ENCODE peak calls at places on chromosomes 2 and 18, in six cellular contexts. J, G, A, B, R and E are unnamed samples. For H3K27me3, the result is how much of the 10 kb centered on the place peaks cover.

GRCh38 chr2:204280239-204280638 is 265.0 kb upstream of the PARD3B start:
- DNase-seq in G (no peak), A (no peak), B (no peak), R (no peak), J (no peak), E (no peak)

GRCh38 chr18:77619523-77619922 is 369.9 kb downstream of the GALR1 start:
- DNase-seq in J (no peak), G (no peak), R (no peak), A (no peak), B (no peak), E (no peak)

GRCh38 chr18:46332956-46333355 is 228.8 kb downstream of the HAUS1 start:
- DNase-seq in B (no peak), G (no peak), A (no peak), J (no peak), R (no peak), E (no peak)

GRCh38 chr2:9630001-9630749 is 622 bp downstream of the YWHAQ start:
- DNase-seq in A (peak), R (peak), B (peak), G (peak), J (peak), E (peak)

GRCh38 chr2:31404302-31404701 is 10.2 kb downstream of the XDH start:
- DNase-seq in G (no peak), A (no peak), B (no peak), J (no peak), R (no peak), E (no peak)

GRCh38 chr2:234502919-234503285 is 6.0 kb upstream of the ARL4C start:
- DNase-seq in A (no peak), J (no peak), R (no peak), B (no peak), G (no peak), E (no peak)

GRCh38 chr2:64987963-64988419 is 1.2 kb upstream of the SLC1A4 start:
- DNase-seq in A (no peak), J (no peak), G (no peak), B (peak), R (no peak), E (no peak)

GRCh38 chr2:164039270-164039669 is 303.5 kb upstream of the FIGN start:
- DNase-seq in A (no peak), G (no peak), B (no peak), J (no peak), R (no peak), E (no peak)

GRCh38 chr2:48914477-48915077 is 159.1 kb upstream of the LHCGR start:
- DNase-seq in R (no peak), A (no peak), B (no peak), J (no peak), G (peak), E (no peak)

GRCh38 chr18:76875390-76876330 is 53.3 kb downstream of the ZNF236 start:
- DNase-seq in B (peak), J (peak), R (no peak), A (no peak), G (peak), E (peak)

GRCh38 chr2:27249891-27250651 is 12.8 kb downstream of the SLC30A3 start:
- DNase-seq in B (peak), J (peak), R (no peak), A (no peak), G (peak), E (peak)

GRCh38 chr2:134276381-134277172 is 22.7 kb downstream of the MGAT5 start:
- DNase-seq in J (no peak), B (peak), A (no peak), R (no peak), G (no peak), E (no peak)
- H3K27me3 ChIP-seq in J (under half), B (under half), A (under half), R (under half), G (under half), E (under half)

GRCh38 chr2:178419123-178419522 is 31.9 kb downstream of the PRKRA start:
- DNase-seq in G (no peak), R (no peak), B (peak), A (no peak), J (no peak), E (no peak)
- TF ChIP-seq CTCF in G (no peak), R (no peak), B (peak), A (no peak), J (peak), E (no peak)

GRCh38 chr2:100192825-100193224 is 50.4 kb upstream of the AFF3 start:
- DNase-seq in J (no peak), B (no peak), R (no peak), A (no peak), G (no peak), E (no peak)
- H3K27ac ChIP-seq in J (no peak), B (peak), R (peak), A (peak), G (no peak), E (no peak)

GRCh38 chr2:72917875-72918660 is 749 bp downstream of the EMX1 start:
- DNase-seq in J (no peak), R (no peak), A (no peak), B (no peak), G (no peak), E (no peak)

GRCh38 chr2:72921866-72922265 is 4.5 kb downstream of the EMX1 start:
- DNase-seq in R (no peak), A (no peak), J (no peak), G (no peak), B (no peak), E (no peak)

GRCh38 chr2:72921088-72921851 is 4.0 kb downstream of the EMX1 start:
- DNase-seq in R (no peak), G (no peak), J (no peak), B (no peak), A (no peak), E (no peak)

GRCh38 chr2:72919414-72920316 is 2.3 kb downstream of the EMX1 start:
- DNase-seq in G (no peak), R (no peak), B (no peak), J (no peak), A (no peak), E (no peak)

DNA sequence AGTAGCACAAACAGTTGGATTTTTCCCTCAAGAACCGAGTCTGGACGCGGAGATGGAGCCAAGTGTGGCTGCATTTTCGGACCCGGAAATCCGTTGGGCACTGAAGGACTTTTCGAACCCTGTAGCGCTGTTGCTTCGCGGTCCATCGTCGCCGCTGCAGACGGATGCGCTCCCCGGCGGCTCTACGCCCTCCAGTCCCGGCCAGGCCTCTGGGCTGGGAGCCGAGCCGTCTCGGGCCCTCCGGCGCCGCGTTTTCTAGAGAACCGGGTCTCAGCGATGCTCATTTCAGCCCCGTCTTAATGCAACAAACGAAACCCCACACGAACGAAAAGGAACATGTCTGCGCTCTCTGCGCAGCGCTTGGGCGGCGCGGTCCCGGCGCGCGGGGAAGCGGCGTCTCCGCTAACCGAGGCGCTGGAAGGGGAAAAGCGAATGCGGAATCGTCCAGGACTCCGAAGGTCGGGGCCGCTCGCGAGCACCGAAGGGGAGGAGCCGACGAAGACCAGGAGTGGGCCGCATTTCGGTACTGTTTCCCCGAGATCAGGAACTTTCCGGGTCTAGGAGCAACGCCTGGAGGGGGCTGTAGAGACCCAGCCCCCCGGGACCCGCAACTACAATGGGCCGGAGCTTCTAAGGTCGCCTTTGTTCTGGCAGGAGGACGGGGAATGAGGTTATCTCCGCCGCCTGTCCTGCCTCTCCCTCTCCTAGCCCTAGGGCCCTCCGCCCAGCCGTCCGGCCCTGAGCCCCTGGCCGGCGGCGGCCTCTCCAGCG is 3.2 kb downstream of the EMX1 start:
- DNase-seq in G (no peak), J (no peak), B (no peak), A (no peak), R (no peak), E (peak)
- H3K27me3 ChIP-seq in G (half or more), J (half or more), B (half or more), A (under half), R (half or more), E (under half)